ENCODE peak calls at places on chromosomes 13 and 19, in five cellular contexts. O, G, W, S and Z are unnamed samples.
A peak's percentile ranks its signal among the peaks of the same experiment; 100 is the strongest.

GRCh38 chr19:16330368-16330801 is 5.8 kb downstream of the KLF2 start:
- DNase-seq in G (peak; percentile 92), S (no peak), O (no peak), W (no peak), Z (peak; percentile 96)

GRCh38 chr13:25378528-25378927 is 6.8 kb downstream of the ATP8A2 start:
- DNase-seq in O (no peak), G (no peak), S (no peak), W (no peak), Z (no peak)

GRCh38 chr13:114319441-114319871 is 5.2 kb downstream of the CHAMP1 start:
- DNase-seq in W (no peak), O (no peak), S (no peak), G (peak; percentile 53), Z (peak; percentile 39)

GRCh38 chr13:72151241-72151640 is 284.2 kb upstream of the DACH1 start:
- DNase-seq in W (no peak), S (no peak), G (peak; percentile 81), O (no peak), Z (no peak)

GRCh38 chr13:29937836-29938235 is 87.4 kb upstream of the UBL3 start:
- DNase-seq in O (no peak), S (no peak), W (no peak), G (no peak), Z (no peak)

GRCh38 chr13:71625183-71625582 is 241.8 kb downstream of the DACH1 start:
- DNase-seq in G (no peak), S (no peak), W (no peak), O (no peak), Z (no peak)

GRCh38 chr19:1266818-1267440 is 2.2 kb upstream of the CIRBP start:
- DNase-seq in O (no peak), G (no peak), S (no peak), W (no peak), Z (no peak)

GRCh38 chr19:708154-709141 is at the start of gene PALM:
- DNase-seq in G (no peak), O (peak; percentile 56), S (no peak), W (no peak), Z (no peak)

GRCh38 chr13:111512707-111513106 is 192.3 kb downstream of the TEX29 start:
- DNase-seq in W (no peak), O (no peak), S (no peak), G (no peak), Z (no peak)

GRCh38 chr13:35839746-35840273 is 291.4 kb downstream of the DCLK1 start:
- DNase-seq in G (no peak), O (no peak), S (no peak), W (no peak), Z (no peak)

GRCh38 chr13:46124967-46125933 is 20.4 kb upstream of the CPB2 start:
- DNase-seq in W (no peak), O (no peak), S (no peak), G (no peak), Z (no peak)

GRCh38 chr19:10294368-10294697 is 4.6 kb downstream of the ICAM5 start:
- DNase-seq in S (no peak), W (no peak), G (no peak), O (no peak), Z (no peak)

GRCh38 chr19:16076958-16077611 is 790 bp downstream of the TPM4 start:
- DNase-seq in S (no peak), O (no peak), G (no peak), W (peak; percentile 64), Z (no peak)

GRCh38 chr13:79541426-79542049 is 60.6 kb downstream of the NDFIP2 start:
- DNase-seq in O (peak; percentile 63), G (peak; percentile 35), W (no peak), S (peak; percentile 47), Z (peak; percentile 70)

GRCh38 chr13:21613791-21614190 is 9.8 kb upstream of the MICU2 start:
- DNase-seq in O (no peak), G (no peak), S (no peak), W (no peak), Z (no peak)

GRCh38 chr13:76965759-76966421 is 17.6 kb downstream of the ACOD1 start:
- DNase-seq in G (peak; percentile 62), S (no peak), O (no peak), W (peak; percentile 39), Z (no peak)

GRCh38 chr13:36819064-36819810 is at the start of gene RFXAP:
- DNase-seq in O (peak; percentile 90), W (peak; percentile 75), S (peak; percentile 72), G (peak; percentile 74), Z (peak; percentile 84)

GRCh38 chr19:1251233-1251502 is 2.8 kb downstream of the MIDN start:
- DNase-seq in W (peak; percentile 65), O (no peak), S (no peak), G (peak; percentile 49), Z (no peak)

GRCh38 chr13:62337109-62337880 is 921.6 kb upstream of the PCDH20 start:
- DNase-seq in S (no peak), W (no peak), G (no peak), O (peak; percentile 26), Z (no peak)

GRCh38 chr19:10712754-10713153 is 5.1 kb upstream of the DNM2 start:
- DNase-seq in G (no peak), O (no peak), W (no peak), S (no peak), Z (no peak)

GRCh38 chr19:7815325-7815724 is 14.7 kb upstream of the EVI5L start:
- DNase-seq in O (no peak), G (no peak), W (no peak), S (no peak), Z (no peak)

GRCh38 chr13:114248011-114248410 is 13.3 kb downstream of the CDC16 start:
- DNase-seq in G (no peak), S (no peak), W (no peak), O (no peak), Z (peak; percentile 14)

GRCh38 chr19:55287361-55288079 is 3.7 kb downstream of the BRSK1 start:
- DNase-seq in O (no peak), S (no peak), G (no peak), W (no peak), Z (no peak)

GRCh38 chr13:95296326-95296939 is 4.8 kb downstream of the ABCC4 start:
- DNase-seq in G (no peak), W (no peak), O (no peak), S (peak; percentile 28), Z (no peak)

GRCh38 chr13:46852168-46852567 is 44.7 kb downstream of the HTR2A start:
- DNase-seq in S (no peak), O (no peak), G (no peak), W (no peak), Z (no peak)

GRCh38 chr19:55443045-55443823 is at the start of gene SHISA7:
- DNase-seq in G (no peak), O (no peak), W (no peak), S (no peak), Z (no peak)

GRCh38 chr19:41323430-41324125 is 13.6 kb downstream of the CCDC97 start:
- DNase-seq in O (no peak), S (peak; percentile 50), G (peak; percentile 97), W (peak; percentile 65), Z (peak; percentile 97)

GRCh38 chr19:54889566-54889965 is 15.5 kb downstream of the FCAR start:
- DNase-seq in S (no peak), W (no peak), O (no peak), G (no peak), Z (no peak)

GRCh38 chr13:110014719-110015118 is 228.3 kb upstream of the IRS2 start:
- DNase-seq in G (no peak), O (no peak), S (no peak), W (no peak), Z (no peak)

GRCh38 chr19:13119654-13120053 is 1.6 kb downstream of the NACC1 start:
- DNase-seq in S (no peak), W (no peak), G (no peak), O (no peak), Z (no peak)

DNA sequence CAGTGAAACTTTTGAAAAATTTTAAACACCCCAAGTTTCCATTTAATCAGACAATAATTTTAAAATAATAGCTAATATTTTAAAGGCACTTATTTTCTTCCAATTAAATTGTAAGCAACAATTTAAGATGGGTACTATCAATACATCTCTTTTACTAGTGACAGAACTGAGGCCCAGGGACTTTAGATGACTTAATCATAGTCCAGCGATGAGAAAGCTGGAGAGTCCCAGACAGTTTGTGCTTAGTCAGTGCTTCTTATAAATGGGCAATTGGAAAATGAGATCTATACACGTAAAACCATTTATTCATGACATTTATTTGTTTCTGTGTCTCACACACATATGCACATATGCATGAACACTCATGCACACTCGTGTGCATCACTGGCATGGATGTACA is 2063.5 kb downstream of the PCDH9 start:
- DNase-seq in W (no peak), S (no peak), G (no peak), O (no peak), Z (no peak)
- H3K4me3 ChIP-seq in W (no peak overlapping the region), S (no peak overlapping the region), G (no peak overlapping the region), O (no peak overlapping the region), Z (no peak overlapping the region)

DNA sequence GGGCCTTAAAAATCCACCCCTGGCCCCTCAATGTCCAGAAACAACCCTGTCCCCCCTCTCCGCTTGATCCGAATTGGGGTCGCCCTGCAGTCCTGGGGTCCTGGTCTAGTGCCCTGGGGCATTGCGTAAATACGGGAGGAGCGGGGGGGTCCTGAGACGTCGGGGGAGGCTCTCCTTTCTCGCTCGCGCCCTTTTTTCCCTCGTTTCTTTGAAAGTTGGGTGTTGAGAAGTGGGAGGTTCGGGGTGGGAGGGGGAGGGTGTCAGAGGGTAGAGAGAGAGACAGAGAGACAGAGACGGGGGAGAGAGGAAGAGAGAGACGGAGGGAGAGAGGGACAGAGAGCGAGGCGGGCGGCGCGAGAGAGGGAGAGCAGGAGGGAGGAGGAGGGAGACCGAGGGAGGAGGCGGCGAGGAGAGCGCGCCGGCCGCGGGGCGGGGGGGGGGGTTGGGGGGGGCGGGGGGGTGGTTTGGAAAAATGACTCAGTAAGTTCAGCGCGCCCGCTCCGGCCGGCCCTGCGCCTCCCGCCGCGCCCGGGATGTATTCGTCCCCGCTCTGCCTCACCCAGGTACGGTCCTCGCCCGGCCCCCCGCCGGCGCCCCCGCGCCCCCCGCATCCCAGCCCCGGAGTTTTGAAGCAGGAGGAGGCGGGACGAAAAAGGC is at the start of gene NFIC:
- DNase-seq in G (peak; percentile 69), S (no peak), W (peak; percentile 63), O (no peak), Z (peak; percentile 92)
- H3K27me3 ChIP-seq in G (no peaks in the 10 kb centered on the region), S (peaks cover 91% of the 10 kb centered on the region), W (no peaks in the 10 kb centered on the region), O (peaks cover 96% of the 10 kb centered on the region), Z (no peaks in the 10 kb centered on the region)

GRCh38 chr13:86601351-86601750 is 802.1 kb upstream of the SLITRK6 start:
- DNase-seq in O (no peak), S (no peak), W (no peak), G (no peak), Z (no peak)
- H3K4me3 ChIP-seq in O (no peak overlapping the region), S (no peak overlapping the region), W (no peak overlapping the region), G (no peak overlapping the region), Z (no peak overlapping the region)

DNA sequence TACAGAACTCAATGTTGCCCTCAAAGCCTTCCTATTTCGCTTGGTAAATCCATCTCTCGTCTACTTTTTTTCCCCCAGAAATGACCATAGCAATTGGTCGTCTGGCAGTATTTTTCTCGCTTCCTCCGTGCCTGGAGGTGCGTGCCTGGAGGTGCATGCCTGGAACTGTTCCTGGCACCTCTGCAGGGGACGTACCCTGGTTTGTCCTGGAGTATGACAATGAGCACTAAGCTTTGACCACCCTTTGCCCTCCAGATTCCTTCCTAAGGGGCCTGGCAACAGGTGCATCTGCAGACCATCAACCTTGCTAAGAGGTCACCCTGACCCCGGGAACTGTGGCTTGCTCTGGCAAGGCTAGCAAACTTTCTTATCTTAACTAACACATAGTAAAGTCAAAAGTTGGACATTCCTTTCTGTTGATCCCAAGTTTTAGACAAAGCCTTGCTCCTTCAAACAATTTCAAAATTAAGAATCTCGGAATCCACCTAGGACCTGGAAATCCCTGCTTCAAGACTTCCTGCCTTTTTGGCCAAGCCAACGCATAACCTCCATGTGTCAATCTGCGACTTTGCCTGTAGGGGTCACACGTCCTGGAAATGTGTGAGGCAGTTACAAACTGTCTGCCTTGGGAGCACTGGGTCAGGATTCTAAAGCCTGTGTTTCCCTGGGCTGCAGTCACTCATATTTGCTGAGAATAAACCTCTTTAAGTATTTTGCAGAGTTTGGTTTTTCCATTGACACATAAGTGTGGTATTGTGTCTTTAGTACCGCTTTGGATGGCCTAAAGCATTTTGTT is 28.8 kb upstream of the TUBGCP3 start:
- DNase-seq in W (no peak), G (peak; percentile 18), O (no peak), S (no peak), Z (no peak)
- H3K27me3 ChIP-seq in W (peaks cover 8% of the 10 kb centered on the region), G (no peaks in the 10 kb centered on the region), O (no peaks in the 10 kb centered on the region), S (no peaks in the 10 kb centered on the region), Z (peaks cover 96% of the 10 kb centered on the region)